ENCODE peak calls at places on chromosomes 16 and 17, in ten cellular contexts. One of them, this sample, is unnamed.
A peak's percentile ranks its signal among the peaks of the same experiment; 100 is the strongest.

GRCh38 chr17:29005562-29005887 is 308 bp downstream of the SEZ6 start:
- DNase-seq in heart left ventricle: no peak
- DNase-seq in tibial artery: no peak
- DNase-seq in pancreas: no peak
- DNase-seq in cardiac muscle cell: no peak
- DNase-seq in OCI-LY7: no peak
- DNase-seq in colonic mucosa: no peak
- DNase-seq in right lobe of liver: no peak
- DNase-seq in sigmoid colon: no peak
- DNase-seq in ovary: no peak
- DNase-seq in this sample: no peak

GRCh38 chr16:64864232-64864803 is 257.5 kb downstream of the CDH11 start:
- DNase-seq in heart left ventricle: no peak
- DNase-seq in tibial artery: no peak
- DNase-seq in pancreas: no peak
- DNase-seq in cardiac muscle cell: peak; percentile 74
- DNase-seq in OCI-LY7: no peak
- DNase-seq in colonic mucosa: no peak
- DNase-seq in right lobe of liver: no peak
- DNase-seq in sigmoid colon: no peak
- DNase-seq in ovary: no peak
- DNase-seq in this sample: no peak

GRCh38 chr17:14886200-14886739 is 378.9 kb downstream of the PMP22 start:
- DNase-seq in heart left ventricle: no peak
- DNase-seq in tibial artery: no peak
- DNase-seq in pancreas: no peak
- DNase-seq in cardiac muscle cell: no peak
- DNase-seq in OCI-LY7: peak; percentile 35
- DNase-seq in colonic mucosa: no peak
- DNase-seq in right lobe of liver: no peak
- DNase-seq in sigmoid colon: no peak
- DNase-seq in ovary: no peak
- DNase-seq in this sample: no peak

GRCh38 chr16:85309656-85310587 is 197.7 kb upstream of the CIBAR2 start:
- DNase-seq in heart left ventricle: peak; percentile 55
- DNase-seq in tibial artery: peak; percentile 76
- DNase-seq in pancreas: peak; percentile 81
- DNase-seq in cardiac muscle cell: no peak
- DNase-seq in OCI-LY7: peak; percentile 89
- DNase-seq in colonic mucosa: no peak
- DNase-seq in right lobe of liver: no peak
- DNase-seq in sigmoid colon: peak; percentile 86
- DNase-seq in ovary: no peak
- DNase-seq in this sample: no peak

GRCh38 chr17:34728771-34729310 is 149.5 kb downstream of the TMEM132E start:
- DNase-seq in heart left ventricle: no peak
- DNase-seq in tibial artery: peak; percentile 44
- DNase-seq in pancreas: no peak
- DNase-seq in cardiac muscle cell: no peak
- DNase-seq in OCI-LY7: no peak
- DNase-seq in colonic mucosa: no peak
- DNase-seq in right lobe of liver: no peak
- DNase-seq in sigmoid colon: peak; percentile 51
- DNase-seq in ovary: no peak
- DNase-seq in this sample: no peak

GRCh38 chr16:8899709-8900317 is 17.7 kb downstream of the LITAFD start:
- DNase-seq in heart left ventricle: no peak
- DNase-seq in tibial artery: no peak
- DNase-seq in pancreas: no peak
- DNase-seq in cardiac muscle cell: no peak
- DNase-seq in OCI-LY7: no peak
- DNase-seq in colonic mucosa: no peak
- DNase-seq in right lobe of liver: no peak
- DNase-seq in sigmoid colon: no peak
- DNase-seq in ovary: no peak
- DNase-seq in this sample: no peak

GRCh38 chr16:13939821-13940220 is 19.9 kb downstream of the ERCC4 start:
- DNase-seq in heart left ventricle: no peak
- DNase-seq in tibial artery: no peak
- DNase-seq in pancreas: no peak
- DNase-seq in cardiac muscle cell: no peak
- DNase-seq in OCI-LY7: no peak
- DNase-seq in colonic mucosa: no peak
- DNase-seq in right lobe of liver: no peak
- DNase-seq in sigmoid colon: no peak
- DNase-seq in ovary: no peak
- DNase-seq in this sample: no peak

GRCh38 chr16:73350707-73351452 is 303.0 kb upstream of the ZFHX3 start:
- DNase-seq in heart left ventricle: no peak
- DNase-seq in tibial artery: no peak
- DNase-seq in pancreas: no peak
- DNase-seq in cardiac muscle cell: no peak
- DNase-seq in OCI-LY7: no peak
- DNase-seq in colonic mucosa: no peak
- DNase-seq in right lobe of liver: peak; percentile 73
- DNase-seq in sigmoid colon: no peak
- DNase-seq in ovary: no peak
- DNase-seq in this sample: no peak

GRCh38 chr16:83967091-83967490 is 953 bp upstream of the NECAB2 start:
- DNase-seq in heart left ventricle: no peak
- DNase-seq in tibial artery: no peak
- DNase-seq in pancreas: peak; percentile 12
- DNase-seq in cardiac muscle cell: no peak
- DNase-seq in OCI-LY7: no peak
- DNase-seq in colonic mucosa: no peak
- DNase-seq in right lobe of liver: peak; percentile 35
- DNase-seq in sigmoid colon: no peak
- DNase-seq in ovary: no peak
- DNase-seq in this sample: no peak

GRCh38 chr17:27559506-27559931 is 71.5 kb upstream of the LGALS9 start:
- DNase-seq in heart left ventricle: peak; percentile 41
- DNase-seq in tibial artery: peak; percentile 73
- DNase-seq in pancreas: no peak
- DNase-seq in cardiac muscle cell: peak; percentile 95
- DNase-seq in OCI-LY7: no peak
- DNase-seq in colonic mucosa: peak; percentile 39
- DNase-seq in right lobe of liver: no peak
- DNase-seq in sigmoid colon: no peak
- DNase-seq in ovary: peak; percentile 72
- DNase-seq in this sample: no peak

GRCh38 chr17:80855196-80855967 is 136.3 kb upstream of the CHMP6 start:
- DNase-seq in heart left ventricle: no peak
- DNase-seq in tibial artery: no peak
- DNase-seq in pancreas: no peak
- DNase-seq in cardiac muscle cell: no peak
- DNase-seq in OCI-LY7: no peak
- DNase-seq in colonic mucosa: no peak
- DNase-seq in right lobe of liver: peak; percentile 22
- DNase-seq in sigmoid colon: peak; percentile 63
- DNase-seq in ovary: no peak
- DNase-seq in this sample: no peak

GRCh38 chr17:45783593-45784292 is 377 bp upstream of the CRHR1 start:
- DNase-seq in heart left ventricle: no peak
- DNase-seq in tibial artery: no peak
- DNase-seq in pancreas: no peak
- DNase-seq in cardiac muscle cell: peak; percentile 13
- DNase-seq in OCI-LY7: no peak
- DNase-seq in colonic mucosa: no peak
- DNase-seq in right lobe of liver: no peak
- DNase-seq in sigmoid colon: no peak
- DNase-seq in ovary: no peak
- DNase-seq in this sample: no peak

GRCh38 chr17:19248923-19249574 is 11.9 kb downstream of the EPN2 start:
- DNase-seq in heart left ventricle: peak; percentile 32
- DNase-seq in tibial artery: peak; percentile 86
- DNase-seq in pancreas: no peak
- DNase-seq in cardiac muscle cell: peak; percentile 78
- DNase-seq in OCI-LY7: no peak
- DNase-seq in colonic mucosa: no peak
- DNase-seq in right lobe of liver: no peak
- DNase-seq in sigmoid colon: peak; percentile 83
- DNase-seq in ovary: peak; percentile 54
- DNase-seq in this sample: no peak

GRCh38 chr17:35073991-35074627 is 10.6 kb upstream of the RFFL start:
- DNase-seq in heart left ventricle: no peak
- DNase-seq in tibial artery: no peak
- DNase-seq in pancreas: no peak
- DNase-seq in cardiac muscle cell: no peak
- DNase-seq in OCI-LY7: no peak
- DNase-seq in colonic mucosa: no peak
- DNase-seq in right lobe of liver: no peak
- DNase-seq in sigmoid colon: no peak
- DNase-seq in ovary: no peak
- DNase-seq in this sample: no peak

GRCh38 chr16:49712106-49712505 is 143.8 kb downstream of the ZNF423 start:
- DNase-seq in heart left ventricle: no peak
- DNase-seq in tibial artery: no peak
- DNase-seq in pancreas: no peak
- DNase-seq in cardiac muscle cell: no peak
- DNase-seq in OCI-LY7: no peak
- DNase-seq in colonic mucosa: no peak
- DNase-seq in right lobe of liver: no peak
- DNase-seq in sigmoid colon: no peak
- DNase-seq in ovary: no peak
- DNase-seq in this sample: no peak
- H3K9me3 ChIP-seq in heart left ventricle: no peaks in the 10 kb centered on the region
- H3K9me3 ChIP-seq in tibial artery: no peaks in the 10 kb centered on the region
- H3K9me3 ChIP-seq in pancreas: no peaks in the 10 kb centered on the region
- H3K9me3 ChIP-seq in cardiac muscle cell: no peaks in the 10 kb centered on the region
- H3K9me3 ChIP-seq in OCI-LY7: no peaks in the 10 kb centered on the region
- H3K9me3 ChIP-seq in colonic mucosa: no peaks in the 10 kb centered on the region
- H3K9me3 ChIP-seq in right lobe of liver: no peaks in the 10 kb centered on the region
- H3K9me3 ChIP-seq in sigmoid colon: no peaks in the 10 kb centered on the region
- H3K9me3 ChIP-seq in ovary: no peaks in the 10 kb centered on the region
- H3K9me3 ChIP-seq in this sample: no peaks in the 10 kb centered on the region

GRCh38 chr16:17364319-17365210 is 106.2 kb downstream of the XYLT1 start:
- DNase-seq in heart left ventricle: no peak
- DNase-seq in tibial artery: no peak
- DNase-seq in pancreas: no peak
- DNase-seq in cardiac muscle cell: peak; percentile 92
- DNase-seq in OCI-LY7: no peak
- DNase-seq in colonic mucosa: no peak
- DNase-seq in right lobe of liver: no peak
- DNase-seq in sigmoid colon: no peak
- DNase-seq in ovary: no peak
- DNase-seq in this sample: peak; percentile 91
- H3K27ac ChIP-seq in heart left ventricle: no peak overlapping the region
- H3K27ac ChIP-seq in tibial artery: no peak overlapping the region
- H3K27ac ChIP-seq in pancreas: peak overlapping the region; percentile 8
- H3K27ac ChIP-seq in cardiac muscle cell: no peak overlapping the region
- H3K27ac ChIP-seq in OCI-LY7: no peak overlapping the region
- H3K27ac ChIP-seq in colonic mucosa: no peak overlapping the region
- H3K27ac ChIP-seq in right lobe of liver: no peak overlapping the region
- H3K27ac ChIP-seq in sigmoid colon: peak overlapping the region; percentile 50
- H3K27ac ChIP-seq in ovary: no peak overlapping the region
- H3K27ac ChIP-seq in this sample: peak overlapping the region; percentile 72

GRCh38 chr16:2253293-2253692 is 1.9 kb upstream of the ECI1 start:
- DNase-seq in heart left ventricle: no peak
- DNase-seq in tibial artery: no peak
- DNase-seq in pancreas: peak; percentile 30
- DNase-seq in cardiac muscle cell: no peak
- DNase-seq in OCI-LY7: no peak
- DNase-seq in colonic mucosa: no peak
- DNase-seq in right lobe of liver: no peak
- DNase-seq in sigmoid colon: no peak
- DNase-seq in ovary: no peak
- DNase-seq in this sample: no peak

GRCh38 chr16:2256531-2257140 is 5.2 kb upstream of the ECI1 start:
- DNase-seq in heart left ventricle: no peak
- DNase-seq in tibial artery: no peak
- DNase-seq in pancreas: peak; percentile 20
- DNase-seq in cardiac muscle cell: no peak
- DNase-seq in OCI-LY7: no peak
- DNase-seq in colonic mucosa: no peak
- DNase-seq in right lobe of liver: no peak
- DNase-seq in sigmoid colon: no peak
- DNase-seq in ovary: no peak
- DNase-seq in this sample: no peak

GRCh38 chr16:2251281-2252111 is at the start of gene ECI1:
- DNase-seq in heart left ventricle: peak; percentile 97
- DNase-seq in tibial artery: peak; percentile 98
- DNase-seq in pancreas: peak; percentile 99
- DNase-seq in cardiac muscle cell: peak; percentile 98
- DNase-seq in OCI-LY7: peak; percentile 95
- DNase-seq in colonic mucosa: peak; percentile 97
- DNase-seq in right lobe of liver: peak; percentile 98
- DNase-seq in sigmoid colon: peak; percentile 98
- DNase-seq in ovary: peak; percentile 97
- DNase-seq in this sample: peak; percentile 72

GRCh38 chr16:2250652-2251280 is 621 bp downstream of the ECI1 start:
- DNase-seq in heart left ventricle: no peak
- DNase-seq in tibial artery: no peak
- DNase-seq in pancreas: no peak
- DNase-seq in cardiac muscle cell: peak; percentile 10
- DNase-seq in OCI-LY7: no peak
- DNase-seq in colonic mucosa: peak; percentile 58
- DNase-seq in right lobe of liver: no peak
- DNase-seq in sigmoid colon: peak; percentile 72
- DNase-seq in ovary: no peak
- DNase-seq in this sample: no peak

GRCh38 chr16:2252806-2253148 is 1.4 kb upstream of the ECI1 start:
- DNase-seq in heart left ventricle: no peak
- DNase-seq in tibial artery: no peak
- DNase-seq in pancreas: no peak
- DNase-seq in cardiac muscle cell: no peak
- DNase-seq in OCI-LY7: no peak
- DNase-seq in colonic mucosa: no peak
- DNase-seq in right lobe of liver: no peak
- DNase-seq in sigmoid colon: no peak
- DNase-seq in ovary: no peak
- DNase-seq in this sample: no peak
- H3K4me1 ChIP-seq in heart left ventricle: peaks cover 15% of the 10 kb centered on the region
- H3K4me1 ChIP-seq in tibial artery: peaks cover 15% of the 10 kb centered on the region
- H3K4me1 ChIP-seq in pancreas: no peaks in the 10 kb centered on the region
- H3K4me1 ChIP-seq in cardiac muscle cell: peaks cover 8% of the 10 kb centered on the region
- H3K4me1 ChIP-seq in OCI-LY7: peaks cover 17% of the 10 kb centered on the region
- H3K4me1 ChIP-seq in colonic mucosa: peaks cover 9% of the 10 kb centered on the region
- H3K4me1 ChIP-seq in right lobe of liver: no peaks in the 10 kb centered on the region
- H3K4me1 ChIP-seq in sigmoid colon: no peaks in the 10 kb centered on the region
- H3K4me1 ChIP-seq in ovary: peaks cover 2% of the 10 kb centered on the region
- H3K4me1 ChIP-seq in this sample: peaks cover 10% of the 10 kb centered on the region

GRCh38 chr16:31577411-31577810 is 49.7 kb downstream of the AHSP start:
- DNase-seq in heart left ventricle: no peak
- DNase-seq in tibial artery: no peak
- DNase-seq in pancreas: no peak
- DNase-seq in cardiac muscle cell: no peak
- DNase-seq in OCI-LY7: no peak
- DNase-seq in colonic mucosa: no peak
- DNase-seq in right lobe of liver: no peak
- DNase-seq in sigmoid colon: no peak
- DNase-seq in ovary: no peak
- DNase-seq in this sample: no peak
- H3K9me3 ChIP-seq in heart left ventricle: no peaks in the 10 kb centered on the region
- H3K9me3 ChIP-seq in tibial artery: peaks cover 16% of the 10 kb centered on the region
- H3K9me3 ChIP-seq in pancreas: no peaks in the 10 kb centered on the region
- H3K9me3 ChIP-seq in cardiac muscle cell: no peaks in the 10 kb centered on the region
- H3K9me3 ChIP-seq in OCI-LY7: peaks cover 9% of the 10 kb centered on the region
- H3K9me3 ChIP-seq in colonic mucosa: no peaks in the 10 kb centered on the region
- H3K9me3 ChIP-seq in right lobe of liver: no peaks in the 10 kb centered on the region
- H3K9me3 ChIP-seq in sigmoid colon: no peaks in the 10 kb centered on the region
- H3K9me3 ChIP-seq in ovary: peaks cover 9% of the 10 kb centered on the region
- H3K9me3 ChIP-seq in this sample: peaks cover 5% of the 10 kb centered on the region

GRCh38 chr16:3059723-3060242 is 5.7 kb upstream of the IL32 start:
- DNase-seq in heart left ventricle: no peak
- DNase-seq in tibial artery: no peak
- DNase-seq in pancreas: no peak
- DNase-seq in cardiac muscle cell: no peak
- DNase-seq in OCI-LY7: no peak
- DNase-seq in colonic mucosa: no peak
- DNase-seq in right lobe of liver: no peak
- DNase-seq in sigmoid colon: no peak
- DNase-seq in ovary: no peak
- DNase-seq in this sample: no peak
- H3K27ac ChIP-seq in heart left ventricle: no peak overlapping the region
- H3K27ac ChIP-seq in tibial artery: peak overlapping the region; percentile 55
- H3K27ac ChIP-seq in pancreas: peak overlapping the region; percentile 71
- H3K27ac ChIP-seq in cardiac muscle cell: peak overlapping the region; percentile 44
- H3K27ac ChIP-seq in OCI-LY7: no peak overlapping the region
- H3K27ac ChIP-seq in colonic mucosa: peak overlapping the region; percentile 81
- H3K27ac ChIP-seq in right lobe of liver: peak overlapping the region; percentile 93
- H3K27ac ChIP-seq in sigmoid colon: peak overlapping the region; percentile 67
- H3K27ac ChIP-seq in ovary: no peak overlapping the region
- H3K27ac ChIP-seq in this sample: peak overlapping the region; percentile 89

This sample was measured in CD4-positive, alpha-beta memory T cell.